ENCODE peak calls at places on chromosomes 2 and 18, in six cellular contexts. S is neural progenitor cell, Y is right cardiac atrium, B is psoas muscle, G is colonic mucosa, Q is upper lobe of left lung. P is an unnamed sample.

GRCh38 chr2:96241901-96242611 is 23.7 kb downstream of the TMEM127 start:
- DNase-seq in Y (peak), G (no peak), B (no peak), Q (no peak), S (no peak), P (no peak)

GRCh38 chr2:238466242-238466598 is 39.5 kb downstream of the ASB1 start:
- DNase-seq in Q (no peak), Y (no peak), G (no peak), B (no peak), S (no peak), P (no peak)

GRCh38 chr18:62979172-62979571 is 263.8 kb downstream of the PHLPP1 start:
- DNase-seq in B (peak), S (no peak), Y (peak), Q (no peak), G (no peak), P (peak)

GRCh38 chr2:105674406-105674805 is 70.3 kb upstream of the NCK2 start:
- DNase-seq in Y (no peak), Q (no peak), S (no peak), B (no peak), G (no peak), P (no peak)

GRCh38 chr2:207928079-207928478 is 97.2 kb downstream of the PLEKHM3 start:
- DNase-seq in Q (no peak), B (no peak), G (peak), Y (no peak), S (no peak), P (no peak)

GRCh38 chr2:234792566-234792965 is 159.3 kb upstream of the SH3BP4 start:
- DNase-seq in G (no peak), Q (peak), Y (no peak), B (no peak), S (peak), P (peak)

GRCh38 chr2:82339805-82340204 is 2035.3 kb upstream of the LRRTM1 start:
- DNase-seq in B (no peak), Q (no peak), S (no peak), Y (no peak), G (no peak), P (no peak)

GRCh38 chr2:1731963-1732768 is 12.1 kb downstream of the PXDN start:
- DNase-seq in Q (no peak), Y (peak), G (peak), S (peak), B (peak), P (peak)

GRCh38 chr2:218022851-218023530 is 20.2 kb upstream of the TNS1 start:
- DNase-seq in Y (no peak), S (no peak), Q (no peak), G (no peak), B (no peak), P (peak)

GRCh38 chr18:22066083-22066485 is 103.3 kb upstream of the GATA6 start:
- DNase-seq in B (no peak), Y (no peak), Q (peak), S (no peak), G (no peak), P (no peak)

GRCh38 chr2:74935883-74936483 is 22.5 kb upstream of the POLE4 start:
- DNase-seq in B (no peak), S (no peak), G (no peak), Y (no peak), Q (no peak), P (no peak)

GRCh38 chr2:230871361-230872150 is 6.8 kb downstream of the ITM2C start:
- DNase-seq in G (no peak), Y (no peak), B (no peak), S (no peak), Q (peak), P (no peak)

GRCh38 chr2:227867386-227867785 is 4.0 kb upstream of the DAW1 start:
- DNase-seq in S (no peak), Y (no peak), Q (no peak), B (no peak), G (no peak), P (no peak)

GRCh38 chr2:25381502-25381901 is 39.8 kb upstream of the DNMT3A start:
- DNase-seq in S (no peak), G (no peak), Y (no peak), B (no peak), Q (no peak), P (peak)

GRCh38 chr18:50190926-50191325 is 4.0 kb downstream of the MYO5B start:
- DNase-seq in G (no peak), Y (no peak), Q (no peak), S (no peak), B (no peak), P (no peak)

GRCh38 chr2:203623104-203623503 is 83.3 kb upstream of the CD28 start:
- DNase-seq in S (peak), Q (no peak), Y (no peak), B (no peak), G (no peak), P (no peak)

GRCh38 chr2:236252521-236252920 is 11.7 kb downstream of the ASB18 start:
- DNase-seq in G (no peak), Y (no peak), Q (no peak), S (no peak), B (no peak), P (no peak)

GRCh38 chr2:160022162-160022561 is 40.3 kb downstream of the PLA2R1 start:
- DNase-seq in S (no peak), Y (no peak), B (no peak), G (no peak), Q (no peak), P (no peak)

GRCh38 chr18:34039194-34039593 is 185.5 kb downstream of the NOL4 start:
- DNase-seq in Q (no peak), G (no peak), S (no peak), B (no peak), Y (no peak), P (no peak)

GRCh38 chr2:145027073-145027459 is 507.1 kb upstream of the ZEB2 start:
- DNase-seq in G (no peak), Q (no peak), B (no peak), S (no peak), Y (no peak), P (no peak)

GRCh38 chr2:65880451-65880850 is 448.1 kb upstream of the SPRED2 start:
- DNase-seq in S (no peak), Y (no peak), B (no peak), Q (no peak), G (no peak), P (no peak)

GRCh38 chr2:39646267-39646666 is 19.4 kb upstream of the TMEM178A start:
- DNase-seq in B (no peak), Y (no peak), S (no peak), Q (no peak), G (no peak), P (no peak)

GRCh38 chr18:73638709-73639108 is 508.9 kb downstream of the FBXO15 start:
- DNase-seq in Q (no peak), S (no peak), Y (no peak), B (no peak), G (no peak), P (no peak)

GRCh38 chr2:9737053-9737875 is 106.0 kb upstream of the TAF1B start:
- DNase-seq in G (no peak), B (no peak), Q (no peak), S (no peak), Y (no peak), P (no peak)

GRCh38 chr2:30267161-30267568 is 35.8 kb downstream of the LBH start:
- DNase-seq in B (no peak), Y (no peak), Q (no peak), G (no peak), S (no peak), P (no peak)

GRCh38 chr2:108534577-108535379 is 508 bp downstream of the LIMS1 start:
- DNase-seq in Y (peak), Q (no peak), B (peak), S (peak), G (peak), P (peak)

GRCh38 chr2:85939136-85939535 is 50.3 kb upstream of the ST3GAL5 start:
- DNase-seq in B (no peak), Y (no peak), G (no peak), Q (no peak), S (no peak), P (no peak)
- H3K27ac ChIP-seq in B (no peak), Y (no peak), G (no peak), Q (no peak), S (no peak), P (no peak)

GRCh38 chr2:201432551-201433388 is 18.5 kb downstream of the TRAK2 start:
- DNase-seq in B (no peak), Q (no peak), S (no peak), G (no peak), Y (peak), P (no peak)
- H3K27ac ChIP-seq in B (peak), Q (peak), S (no peak), G (peak), Y (peak), P (peak)

DNA sequence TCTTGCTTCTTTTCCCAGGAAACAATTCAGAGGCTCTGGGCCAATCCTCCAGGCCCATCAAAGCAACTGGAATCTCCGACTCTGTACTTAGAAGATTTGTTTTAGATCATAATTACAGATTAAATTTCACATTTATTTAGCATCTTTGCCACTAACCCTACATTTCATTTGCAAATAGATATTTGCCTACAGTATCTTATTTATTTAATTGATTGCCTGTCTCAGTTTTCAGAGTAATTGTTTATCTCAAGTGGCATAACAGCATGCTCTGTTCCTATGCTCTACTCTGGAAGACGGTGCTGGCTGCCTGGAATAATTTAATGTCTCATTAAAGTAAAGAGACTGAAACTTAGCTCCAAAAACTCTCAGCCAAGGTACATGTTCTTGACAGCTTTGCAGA is 213.4 kb downstream of the HNMT start:
- DNase-seq in B (no peak), Y (no peak), Q (no peak), S (no peak), G (no peak), P (no peak)
- H3K27ac ChIP-seq in B (no peak), Y (no peak), Q (no peak), S (no peak), G (no peak), P (no peak)

GRCh38 chr2:194700116-194700515 is 956.9 kb upstream of the SLC39A10 start:
- DNase-seq in B (no peak), Q (no peak), S (no peak), G (no peak), Y (no peak), P (no peak)
- H3K27ac ChIP-seq in B (no peak), Q (no peak), S (no peak), G (no peak), Y (no peak), P (no peak)

GRCh38 chr18:58758606-58759005 is 87.3 kb downstream of the MALT1 start:
- DNase-seq in G (peak), B (no peak), Q (no peak), Y (no peak), S (no peak), P (no peak)
- H3K27ac ChIP-seq in G (no peak), B (no peak), Q (no peak), Y (no peak), S (no peak), P (no peak)